ENCODE peak calls at places on chromosomes 12 and 14, in four cellular contexts. One of them, this sample, is unnamed.

GRCh38 chr12:110012137-110012536 is 12.9 kb downstream of the ANKRD13A start:
- DNase-seq in heart right ventricle: no peak
- DNase-seq in body of pancreas: no peak
- DNase-seq in astrocyte: no peak
- DNase-seq in this sample: no peak

GRCh38 chr14:74516451-74517155 is 23.0 kb downstream of the ISCA2 start:
- DNase-seq in astrocyte: no peak
- DNase-seq in body of pancreas: no peak
- DNase-seq in heart right ventricle: no peak
- DNase-seq in this sample: no peak

GRCh38 chr14:37197421-37198272 is at the start of gene MIPOL1:
- DNase-seq in heart right ventricle: peak
- DNase-seq in body of pancreas: peak
- DNase-seq in astrocyte: peak
- DNase-seq in this sample: no peak

GRCh38 chr12:12723147-12723680 is 6.0 kb downstream of the CDKN1B start:
- DNase-seq in heart right ventricle: no peak
- DNase-seq in astrocyte: no peak
- DNase-seq in body of pancreas: no peak
- DNase-seq in this sample: no peak

GRCh38 chr14:69501362-69501964 is 16.9 kb downstream of the PLEKHD1 start:
- DNase-seq in body of pancreas: no peak
- DNase-seq in astrocyte: no peak
- DNase-seq in heart right ventricle: peak
- DNase-seq in this sample: no peak

GRCh38 chr12:49478949-49479664 is 59.7 kb upstream of the KCNH3 start:
- DNase-seq in body of pancreas: no peak
- DNase-seq in astrocyte: no peak
- DNase-seq in heart right ventricle: no peak
- DNase-seq in this sample: no peak

GRCh38 chr14:91554535-91555332 is 44.6 kb upstream of the PPP4R3A start:
- DNase-seq in body of pancreas: no peak
- DNase-seq in astrocyte: no peak
- DNase-seq in heart right ventricle: no peak
- DNase-seq in this sample: no peak

GRCh38 chr12:106138279-106138645 is 492 bp downstream of the NUAK1 start:
- DNase-seq in heart right ventricle: peak
- DNase-seq in body of pancreas: peak
- DNase-seq in astrocyte: no peak
- DNase-seq in this sample: no peak

GRCh38 chr14:71441142-71441541 is 491.1 kb upstream of the RGS6 start:
- DNase-seq in astrocyte: no peak
- DNase-seq in body of pancreas: no peak
- DNase-seq in heart right ventricle: no peak
- DNase-seq in this sample: no peak

GRCh38 chr14:21476526-21476924 is 234 bp downstream of the RAB2B start:
- DNase-seq in body of pancreas: peak
- DNase-seq in heart right ventricle: peak
- DNase-seq in astrocyte: peak
- DNase-seq in this sample: no peak

GRCh38 chr12:110896559-110896958 is 23.8 kb downstream of the MYL2 start:
- DNase-seq in astrocyte: no peak
- DNase-seq in body of pancreas: no peak
- DNase-seq in heart right ventricle: no peak
- DNase-seq in this sample: no peak

GRCh38 chr14:99037777-99038176 is 234.2 kb downstream of the BCL11B start:
- DNase-seq in astrocyte: no peak
- DNase-seq in heart right ventricle: no peak
- DNase-seq in body of pancreas: no peak
- DNase-seq in this sample: no peak

GRCh38 chr12:6285063-6285477 is 25.4 kb upstream of the PLEKHG6 start:
- DNase-seq in heart right ventricle: peak
- DNase-seq in body of pancreas: peak
- DNase-seq in astrocyte: no peak
- DNase-seq in this sample: peak

GRCh38 chr14:76812093-76812421 is 625 bp downstream of the ANGEL1 start:
- DNase-seq in astrocyte: no peak
- DNase-seq in heart right ventricle: no peak
- DNase-seq in body of pancreas: no peak
- DNase-seq in this sample: no peak

GRCh38 chr14:25111061-25111601 is 61.2 kb upstream of the STXBP6 start:
- DNase-seq in heart right ventricle: no peak
- DNase-seq in body of pancreas: peak
- DNase-seq in astrocyte: peak
- DNase-seq in this sample: no peak

GRCh38 chr12:26402648-26403047 is 207.3 kb downstream of the SSPN start:
- DNase-seq in body of pancreas: peak
- DNase-seq in astrocyte: peak
- DNase-seq in heart right ventricle: no peak
- DNase-seq in this sample: no peak

GRCh38 chr12:30643366-30643765 is 52.3 kb downstream of the IPO8 start:
- DNase-seq in body of pancreas: no peak
- DNase-seq in heart right ventricle: no peak
- DNase-seq in astrocyte: no peak
- DNase-seq in this sample: no peak

GRCh38 chr14:52873694-52874093 is 77.2 kb downstream of the FERMT2 start:
- DNase-seq in body of pancreas: no peak
- DNase-seq in heart right ventricle: no peak
- DNase-seq in astrocyte: no peak
- DNase-seq in this sample: no peak

GRCh38 chr12:39272934-39273770 is 169.8 kb downstream of the KIF21A start:
- DNase-seq in body of pancreas: peak
- DNase-seq in heart right ventricle: no peak
- DNase-seq in astrocyte: peak
- DNase-seq in this sample: no peak

GRCh38 chr14:29664515-29664914 is 263.1 kb downstream of the PRKD1 start:
- DNase-seq in body of pancreas: no peak
- DNase-seq in heart right ventricle: no peak
- DNase-seq in astrocyte: no peak
- DNase-seq in this sample: no peak

GRCh38 chr14:29668201-29668600 is 259.4 kb downstream of the PRKD1 start:
- DNase-seq in heart right ventricle: no peak
- DNase-seq in body of pancreas: no peak
- DNase-seq in astrocyte: peak
- DNase-seq in this sample: no peak

GRCh38 chr14:29663281-29663801 is 264.3 kb downstream of the PRKD1 start:
- DNase-seq in body of pancreas: no peak
- DNase-seq in heart right ventricle: no peak
- DNase-seq in astrocyte: peak
- DNase-seq in this sample: no peak
- H3K27ac ChIP-seq in body of pancreas: no peak
- H3K27ac ChIP-seq in heart right ventricle: no peak
- H3K27ac ChIP-seq in astrocyte: no peak
- H3K27ac ChIP-seq in this sample: no peak

GRCh38 chr14:20441466-20441865 is 5.5 kb upstream of the KLHL33 start:
- DNase-seq in body of pancreas: no peak
- DNase-seq in heart right ventricle: no peak
- DNase-seq in astrocyte: no peak
- DNase-seq in this sample: no peak
- H3K27ac ChIP-seq in body of pancreas: no peak
- H3K27ac ChIP-seq in heart right ventricle: no peak
- H3K27ac ChIP-seq in astrocyte: no peak
- H3K27ac ChIP-seq in this sample: no peak

GRCh38 chr12:124694250-124694649 is 126.8 kb upstream of the NCOR2 start:
- DNase-seq in astrocyte: no peak
- DNase-seq in heart right ventricle: no peak
- DNase-seq in body of pancreas: no peak
- DNase-seq in this sample: no peak
- H3K27ac ChIP-seq in astrocyte: peak
- H3K27ac ChIP-seq in heart right ventricle: peak
- H3K27ac ChIP-seq in body of pancreas: no peak
- H3K27ac ChIP-seq in this sample: no peak

DNA sequence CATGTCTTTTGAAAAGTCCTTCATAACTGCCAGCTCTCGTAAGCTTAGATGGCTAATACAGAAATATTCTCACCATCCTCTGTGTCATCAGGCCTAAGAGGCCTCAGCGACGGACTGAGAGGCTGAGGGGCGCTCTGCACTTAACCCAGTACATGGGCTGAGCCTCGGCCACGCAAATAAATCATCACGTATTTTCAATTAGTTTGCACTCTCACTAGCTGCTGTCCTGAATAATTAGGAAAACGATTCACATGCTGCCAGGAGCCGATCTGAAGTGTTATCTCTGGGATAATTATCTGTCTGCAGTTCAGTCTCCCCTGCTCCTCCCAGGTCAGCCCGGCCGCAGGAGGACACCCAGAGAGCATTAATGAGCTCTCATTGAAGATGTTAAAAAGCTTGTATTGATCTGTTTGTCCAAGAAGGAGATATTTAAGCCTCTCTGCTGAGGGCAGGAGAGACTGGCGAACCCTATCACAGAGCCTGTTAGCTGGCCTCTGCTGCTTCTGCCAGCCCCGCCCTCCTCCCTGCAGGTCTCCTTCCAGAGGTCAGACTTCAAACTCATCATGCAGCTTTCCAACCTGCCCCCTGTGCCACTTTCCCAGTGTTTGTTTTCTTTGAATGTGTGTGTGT is 1051.3 kb downstream of the VRK1 start:
- DNase-seq in heart right ventricle: no peak
- DNase-seq in astrocyte: no peak
- DNase-seq in body of pancreas: no peak
- DNase-seq in this sample: no peak
- H3K27ac ChIP-seq in heart right ventricle: no peak
- H3K27ac ChIP-seq in astrocyte: no peak
- H3K27ac ChIP-seq in body of pancreas: no peak
- H3K27ac ChIP-seq in this sample: no peak

This sample was measured in effector memory CD4-positive, alpha-beta T cell.